ENCODE peak calls at places on chromosomes 2 and 18, in seven cellular contexts. One of them, this sample, is unnamed.

GRCh38 chr2:40251146-40251545 is 200.7 kb downstream of the SLC8A1 start:
- DNase-seq in left kidney: peak
- DNase-seq in glutamatergic neuron: no peak
- DNase-seq in iPS-NIHi11: no peak
- DNase-seq in stimulated activated CD4-positive, alpha-beta T cell treated with anti-CD3 and anti-CD28 coated beads, Interleukin-15, amount 100 ng/mL, for 1 hour: no peak
- DNase-seq in EL: no peak
- DNase-seq in activated CD4-positive, alpha-beta T cell treated with anti-CD3 and anti-CD28 coated beads for 4 hours: no peak
- DNase-seq in this sample: no peak

GRCh38 chr18:9172506-9173127 is 36.0 kb downstream of the ANKRD12 start:
- DNase-seq in left kidney: no peak
- DNase-seq in glutamatergic neuron: no peak
- DNase-seq in iPS-NIHi11: no peak
- DNase-seq in stimulated activated CD4-positive, alpha-beta T cell treated with anti-CD3 and anti-CD28 coated beads, Interleukin-15, amount 100 ng/mL, for 1 hour: no peak
- DNase-seq in EL: no peak
- DNase-seq in activated CD4-positive, alpha-beta T cell treated with anti-CD3 and anti-CD28 coated beads for 4 hours: no peak
- DNase-seq in this sample: no peak

GRCh38 chr2:156589381-156590079 is 153.4 kb downstream of the GPD2 start:
- DNase-seq in left kidney: peak
- DNase-seq in glutamatergic neuron: no peak
- DNase-seq in iPS-NIHi11: peak
- DNase-seq in stimulated activated CD4-positive, alpha-beta T cell treated with anti-CD3 and anti-CD28 coated beads, Interleukin-15, amount 100 ng/mL, for 1 hour: no peak
- DNase-seq in EL: peak
- DNase-seq in activated CD4-positive, alpha-beta T cell treated with anti-CD3 and anti-CD28 coated beads for 4 hours: peak
- DNase-seq in this sample: no peak

GRCh38 chr18:58325521-58325908 is 281.5 kb downstream of the NEDD4L start:
- DNase-seq in left kidney: no peak
- DNase-seq in glutamatergic neuron: no peak
- DNase-seq in iPS-NIHi11: no peak
- DNase-seq in stimulated activated CD4-positive, alpha-beta T cell treated with anti-CD3 and anti-CD28 coated beads, Interleukin-15, amount 100 ng/mL, for 1 hour: no peak
- DNase-seq in EL: no peak
- DNase-seq in activated CD4-positive, alpha-beta T cell treated with anti-CD3 and anti-CD28 coated beads for 4 hours: no peak
- DNase-seq in this sample: no peak

GRCh38 chr2:221025397-221025796 is 546.7 kb downstream of the EPHA4 start:
- DNase-seq in left kidney: peak
- DNase-seq in glutamatergic neuron: no peak
- DNase-seq in iPS-NIHi11: no peak
- DNase-seq in stimulated activated CD4-positive, alpha-beta T cell treated with anti-CD3 and anti-CD28 coated beads, Interleukin-15, amount 100 ng/mL, for 1 hour: no peak
- DNase-seq in EL: peak
- DNase-seq in activated CD4-positive, alpha-beta T cell treated with anti-CD3 and anti-CD28 coated beads for 4 hours: no peak
- DNase-seq in this sample: no peak

GRCh38 chr2:237432484-237433092 is 18.6 kb upstream of the COL6A3 start:
- DNase-seq in left kidney: no peak
- DNase-seq in glutamatergic neuron: no peak
- DNase-seq in iPS-NIHi11: no peak
- DNase-seq in stimulated activated CD4-positive, alpha-beta T cell treated with anti-CD3 and anti-CD28 coated beads, Interleukin-15, amount 100 ng/mL, for 1 hour: peak
- DNase-seq in EL: peak
- DNase-seq in activated CD4-positive, alpha-beta T cell treated with anti-CD3 and anti-CD28 coated beads for 4 hours: peak
- DNase-seq in this sample: no peak

GRCh38 chr2:25825238-25825637 is 53.0 kb downstream of the ASXL2 start:
- DNase-seq in left kidney: no peak
- DNase-seq in glutamatergic neuron: no peak
- DNase-seq in iPS-NIHi11: no peak
- DNase-seq in stimulated activated CD4-positive, alpha-beta T cell treated with anti-CD3 and anti-CD28 coated beads, Interleukin-15, amount 100 ng/mL, for 1 hour: peak
- DNase-seq in EL: no peak
- DNase-seq in activated CD4-positive, alpha-beta T cell treated with anti-CD3 and anti-CD28 coated beads for 4 hours: peak
- DNase-seq in this sample: no peak

GRCh38 chr2:239375278-239376061 is 25.4 kb downstream of the HDAC4 start:
- DNase-seq in left kidney: peak
- DNase-seq in glutamatergic neuron: peak
- DNase-seq in iPS-NIHi11: no peak
- DNase-seq in stimulated activated CD4-positive, alpha-beta T cell treated with anti-CD3 and anti-CD28 coated beads, Interleukin-15, amount 100 ng/mL, for 1 hour: no peak
- DNase-seq in EL: no peak
- DNase-seq in activated CD4-positive, alpha-beta T cell treated with anti-CD3 and anti-CD28 coated beads for 4 hours: no peak
- DNase-seq in this sample: no peak

GRCh38 chr2:127155901-127156300 is 48.9 kb upstream of the BIN1 start:
- DNase-seq in left kidney: peak
- DNase-seq in glutamatergic neuron: no peak
- DNase-seq in iPS-NIHi11: no peak
- DNase-seq in stimulated activated CD4-positive, alpha-beta T cell treated with anti-CD3 and anti-CD28 coated beads, Interleukin-15, amount 100 ng/mL, for 1 hour: no peak
- DNase-seq in EL: no peak
- DNase-seq in activated CD4-positive, alpha-beta T cell treated with anti-CD3 and anti-CD28 coated beads for 4 hours: no peak
- DNase-seq in this sample: no peak

GRCh38 chr2:45029215-45029614 is 20.0 kb upstream of the SIX2 start:
- DNase-seq in left kidney: peak
- DNase-seq in glutamatergic neuron: peak
- DNase-seq in iPS-NIHi11: no peak
- DNase-seq in stimulated activated CD4-positive, alpha-beta T cell treated with anti-CD3 and anti-CD28 coated beads, Interleukin-15, amount 100 ng/mL, for 1 hour: no peak
- DNase-seq in EL: no peak
- DNase-seq in activated CD4-positive, alpha-beta T cell treated with anti-CD3 and anti-CD28 coated beads for 4 hours: no peak
- DNase-seq in this sample: no peak

GRCh38 chr18:35408843-35409261 is 31.7 kb upstream of the ZNF396 start:
- DNase-seq in left kidney: no peak
- DNase-seq in glutamatergic neuron: no peak
- DNase-seq in iPS-NIHi11: no peak
- DNase-seq in stimulated activated CD4-positive, alpha-beta T cell treated with anti-CD3 and anti-CD28 coated beads, Interleukin-15, amount 100 ng/mL, for 1 hour: no peak
- DNase-seq in EL: no peak
- DNase-seq in activated CD4-positive, alpha-beta T cell treated with anti-CD3 and anti-CD28 coated beads for 4 hours: no peak
- DNase-seq in this sample: no peak

GRCh38 chr2:68357608-68358337 is 7.3 kb upstream of the PLEK start:
- DNase-seq in left kidney: peak
- DNase-seq in glutamatergic neuron: peak
- DNase-seq in iPS-NIHi11: peak
- DNase-seq in stimulated activated CD4-positive, alpha-beta T cell treated with anti-CD3 and anti-CD28 coated beads, Interleukin-15, amount 100 ng/mL, for 1 hour: no peak
- DNase-seq in EL: peak
- DNase-seq in activated CD4-positive, alpha-beta T cell treated with anti-CD3 and anti-CD28 coated beads for 4 hours: no peak
- DNase-seq in this sample: no peak

GRCh38 chr2:46327627-46328026 is 30.4 kb downstream of the EPAS1 start:
- DNase-seq in left kidney: no peak
- DNase-seq in glutamatergic neuron: no peak
- DNase-seq in iPS-NIHi11: no peak
- DNase-seq in stimulated activated CD4-positive, alpha-beta T cell treated with anti-CD3 and anti-CD28 coated beads, Interleukin-15, amount 100 ng/mL, for 1 hour: no peak
- DNase-seq in EL: no peak
- DNase-seq in activated CD4-positive, alpha-beta T cell treated with anti-CD3 and anti-CD28 coated beads for 4 hours: no peak
- DNase-seq in this sample: no peak

GRCh38 chr18:32588191-32588590 is 117.5 kb upstream of the GAREM1 start:
- DNase-seq in left kidney: no peak
- DNase-seq in glutamatergic neuron: no peak
- DNase-seq in iPS-NIHi11: no peak
- DNase-seq in stimulated activated CD4-positive, alpha-beta T cell treated with anti-CD3 and anti-CD28 coated beads, Interleukin-15, amount 100 ng/mL, for 1 hour: no peak
- DNase-seq in EL: no peak
- DNase-seq in activated CD4-positive, alpha-beta T cell treated with anti-CD3 and anti-CD28 coated beads for 4 hours: no peak
- DNase-seq in this sample: no peak

GRCh38 chr2:145412155-145412554 is 892.2 kb upstream of the ZEB2 start:
- DNase-seq in left kidney: no peak
- DNase-seq in glutamatergic neuron: no peak
- DNase-seq in iPS-NIHi11: no peak
- DNase-seq in stimulated activated CD4-positive, alpha-beta T cell treated with anti-CD3 and anti-CD28 coated beads, Interleukin-15, amount 100 ng/mL, for 1 hour: no peak
- DNase-seq in EL: no peak
- DNase-seq in activated CD4-positive, alpha-beta T cell treated with anti-CD3 and anti-CD28 coated beads for 4 hours: no peak
- DNase-seq in this sample: no peak

GRCh38 chr2:49248506-49248905 is 94.2 kb upstream of the FSHR start:
- DNase-seq in left kidney: no peak
- DNase-seq in glutamatergic neuron: no peak
- DNase-seq in iPS-NIHi11: no peak
- DNase-seq in stimulated activated CD4-positive, alpha-beta T cell treated with anti-CD3 and anti-CD28 coated beads, Interleukin-15, amount 100 ng/mL, for 1 hour: no peak
- DNase-seq in EL: peak
- DNase-seq in activated CD4-positive, alpha-beta T cell treated with anti-CD3 and anti-CD28 coated beads for 4 hours: no peak
- DNase-seq in this sample: no peak

GRCh38 chr2:69559696-69560482 is 83.7 kb downstream of the AAK1 start:
- DNase-seq in left kidney: peak
- DNase-seq in glutamatergic neuron: no peak
- DNase-seq in iPS-NIHi11: peak
- DNase-seq in stimulated activated CD4-positive, alpha-beta T cell treated with anti-CD3 and anti-CD28 coated beads, Interleukin-15, amount 100 ng/mL, for 1 hour: no peak
- DNase-seq in EL: peak
- DNase-seq in activated CD4-positive, alpha-beta T cell treated with anti-CD3 and anti-CD28 coated beads for 4 hours: no peak
- DNase-seq in this sample: no peak

GRCh38 chr2:239817011-239817490 is 208.1 kb downstream of the NDUFA10 start:
- DNase-seq in left kidney: no peak
- DNase-seq in glutamatergic neuron: no peak
- DNase-seq in iPS-NIHi11: no peak
- DNase-seq in stimulated activated CD4-positive, alpha-beta T cell treated with anti-CD3 and anti-CD28 coated beads, Interleukin-15, amount 100 ng/mL, for 1 hour: no peak
- DNase-seq in EL: no peak
- DNase-seq in activated CD4-positive, alpha-beta T cell treated with anti-CD3 and anti-CD28 coated beads for 4 hours: no peak
- DNase-seq in this sample: peak

GRCh38 chr2:43169091-43169936 is 57.1 kb downstream of the ZFP36L2 start:
- DNase-seq in left kidney: peak
- DNase-seq in glutamatergic neuron: no peak
- DNase-seq in iPS-NIHi11: no peak
- DNase-seq in stimulated activated CD4-positive, alpha-beta T cell treated with anti-CD3 and anti-CD28 coated beads, Interleukin-15, amount 100 ng/mL, for 1 hour: no peak
- DNase-seq in EL: no peak
- DNase-seq in activated CD4-positive, alpha-beta T cell treated with anti-CD3 and anti-CD28 coated beads for 4 hours: no peak
- DNase-seq in this sample: peak

GRCh38 chr18:9101730-9102390 is 639 bp upstream of the NDUFV2 start:
- DNase-seq in left kidney: peak
- DNase-seq in glutamatergic neuron: no peak
- DNase-seq in iPS-NIHi11: no peak
- DNase-seq in stimulated activated CD4-positive, alpha-beta T cell treated with anti-CD3 and anti-CD28 coated beads, Interleukin-15, amount 100 ng/mL, for 1 hour: no peak
- DNase-seq in EL: peak
- DNase-seq in activated CD4-positive, alpha-beta T cell treated with anti-CD3 and anti-CD28 coated beads for 4 hours: no peak
- DNase-seq in this sample: no peak

GRCh38 chr2:188269004-188269403 is 22.7 kb upstream of the GULP1 start:
- DNase-seq in left kidney: no peak
- DNase-seq in glutamatergic neuron: no peak
- DNase-seq in iPS-NIHi11: no peak
- DNase-seq in stimulated activated CD4-positive, alpha-beta T cell treated with anti-CD3 and anti-CD28 coated beads, Interleukin-15, amount 100 ng/mL, for 1 hour: no peak
- DNase-seq in EL: no peak
- DNase-seq in activated CD4-positive, alpha-beta T cell treated with anti-CD3 and anti-CD28 coated beads for 4 hours: no peak
- DNase-seq in this sample: no peak

GRCh38 chr2:69531186-69531585 is 94.0 kb upstream of the NFU1 start:
- DNase-seq in left kidney: no peak
- DNase-seq in glutamatergic neuron: no peak
- DNase-seq in iPS-NIHi11: no peak
- DNase-seq in stimulated activated CD4-positive, alpha-beta T cell treated with anti-CD3 and anti-CD28 coated beads, Interleukin-15, amount 100 ng/mL, for 1 hour: no peak
- DNase-seq in EL: no peak
- DNase-seq in activated CD4-positive, alpha-beta T cell treated with anti-CD3 and anti-CD28 coated beads for 4 hours: no peak
- DNase-seq in this sample: no peak